ENCODE peak calls at places on chromosomes 11 and 22, in five cellular contexts. One of them, this sample, is unnamed. For H3K4me1 and H3K9me3, the result is how much of the 10 kb centered on the place peaks cover.

GRCh38 chr11:66701432-66702240 is 23.9 kb upstream of the RBM4B start:
- DNase-seq in effector memory CD4-positive, alpha-beta T cell: no peak
- DNase-seq in A673: no peak
- DNase-seq in GM23248: peak
- DNase-seq in naive thymus-derived CD4-positive, alpha-beta T cell: no peak
- DNase-seq in this sample: no peak

GRCh38 chr22:41939981-41940852 is 6.7 kb downstream of the CENPM start:
- DNase-seq in GM23248: no peak
- DNase-seq in A673: peak
- DNase-seq in naive thymus-derived CD4-positive, alpha-beta T cell: peak
- DNase-seq in effector memory CD4-positive, alpha-beta T cell: peak
- DNase-seq in this sample: no peak

GRCh38 chr22:37740455-37741311 is 43.8 kb downstream of the TRIOBP start:
- DNase-seq in A673: no peak
- DNase-seq in naive thymus-derived CD4-positive, alpha-beta T cell: no peak
- DNase-seq in GM23248: no peak
- DNase-seq in effector memory CD4-positive, alpha-beta T cell: no peak
- DNase-seq in this sample: no peak

GRCh38 chr11:67120881-67121710 is 2.0 kb downstream of the KDM2A start:
- DNase-seq in effector memory CD4-positive, alpha-beta T cell: no peak
- DNase-seq in GM23248: peak
- DNase-seq in A673: peak
- DNase-seq in naive thymus-derived CD4-positive, alpha-beta T cell: no peak
- DNase-seq in this sample: peak

GRCh38 chr11:77252555-77253270 is 48.8 kb downstream of the GDPD4 start:
- DNase-seq in naive thymus-derived CD4-positive, alpha-beta T cell: no peak
- DNase-seq in GM23248: no peak
- DNase-seq in effector memory CD4-positive, alpha-beta T cell: no peak
- DNase-seq in A673: no peak
- DNase-seq in this sample: no peak

GRCh38 chr22:44816141-44816540 is 63.8 kb downstream of the ARHGAP8 start:
- DNase-seq in effector memory CD4-positive, alpha-beta T cell: no peak
- DNase-seq in naive thymus-derived CD4-positive, alpha-beta T cell: no peak
- DNase-seq in A673: no peak
- DNase-seq in GM23248: peak
- DNase-seq in this sample: no peak

GRCh38 chr22:19801340-19802000 is 40.9 kb downstream of the TBX1 start:
- DNase-seq in GM23248: peak
- DNase-seq in naive thymus-derived CD4-positive, alpha-beta T cell: no peak
- DNase-seq in A673: no peak
- DNase-seq in effector memory CD4-positive, alpha-beta T cell: no peak
- DNase-seq in this sample: no peak

GRCh38 chr11:66725114-66725513 is 3.9 kb downstream of the SPTBN2 start:
- DNase-seq in GM23248: no peak
- DNase-seq in effector memory CD4-positive, alpha-beta T cell: no peak
- DNase-seq in A673: no peak
- DNase-seq in naive thymus-derived CD4-positive, alpha-beta T cell: no peak
- DNase-seq in this sample: no peak

GRCh38 chr11:114559425-114560310 is at the start of gene NXPE1:
- DNase-seq in GM23248: no peak
- DNase-seq in A673: peak
- DNase-seq in effector memory CD4-positive, alpha-beta T cell: no peak
- DNase-seq in naive thymus-derived CD4-positive, alpha-beta T cell: no peak
- DNase-seq in this sample: no peak

GRCh38 chr22:23113067-23113846 is 28.5 kb downstream of the RSPH14 start:
- DNase-seq in A673: peak
- DNase-seq in GM23248: no peak
- DNase-seq in effector memory CD4-positive, alpha-beta T cell: no peak
- DNase-seq in naive thymus-derived CD4-positive, alpha-beta T cell: no peak
- DNase-seq in this sample: no peak

GRCh38 chr11:72338741-72339140 is 94.8 kb upstream of the PHOX2A start:
- DNase-seq in effector memory CD4-positive, alpha-beta T cell: no peak
- DNase-seq in GM23248: peak
- DNase-seq in A673: no peak
- DNase-seq in naive thymus-derived CD4-positive, alpha-beta T cell: no peak
- DNase-seq in this sample: no peak

GRCh38 chr11:81870066-81870412 is 863.6 kb downstream of the FAM181B start:
- DNase-seq in naive thymus-derived CD4-positive, alpha-beta T cell: no peak
- DNase-seq in A673: no peak
- DNase-seq in GM23248: no peak
- DNase-seq in effector memory CD4-positive, alpha-beta T cell: no peak
- DNase-seq in this sample: no peak

GRCh38 chr11:114061053-114062049 is 1.8 kb downstream of the ZBTB16 start:
- DNase-seq in naive thymus-derived CD4-positive, alpha-beta T cell: no peak
- DNase-seq in GM23248: peak
- DNase-seq in A673: peak
- DNase-seq in effector memory CD4-positive, alpha-beta T cell: no peak
- DNase-seq in this sample: no peak

GRCh38 chr11:848988-849824 is 6.6 kb downstream of the TSPAN4 start:
- DNase-seq in naive thymus-derived CD4-positive, alpha-beta T cell: no peak
- DNase-seq in GM23248: no peak
- DNase-seq in effector memory CD4-positive, alpha-beta T cell: peak
- DNase-seq in A673: peak
- DNase-seq in this sample: no peak

GRCh38 chr22:47739616-47740015 is 977.2 kb downstream of the TBC1D22A start:
- DNase-seq in GM23248: no peak
- DNase-seq in naive thymus-derived CD4-positive, alpha-beta T cell: no peak
- DNase-seq in effector memory CD4-positive, alpha-beta T cell: no peak
- DNase-seq in A673: no peak
- DNase-seq in this sample: no peak

GRCh38 chr11:31487848-31488247 is 21.6 kb downstream of the IMMP1L start:
- DNase-seq in A673: peak
- DNase-seq in naive thymus-derived CD4-positive, alpha-beta T cell: peak
- DNase-seq in effector memory CD4-positive, alpha-beta T cell: no peak
- DNase-seq in GM23248: peak
- DNase-seq in this sample: no peak

GRCh38 chr22:32836286-32836859 is 34.9 kb downstream of the TIMP3 start:
- DNase-seq in effector memory CD4-positive, alpha-beta T cell: no peak
- DNase-seq in GM23248: peak
- DNase-seq in A673: peak
- DNase-seq in naive thymus-derived CD4-positive, alpha-beta T cell: no peak
- DNase-seq in this sample: no peak

GRCh38 chr11:22521226-22521625 is 104.4 kb downstream of the FANCF start:
- DNase-seq in effector memory CD4-positive, alpha-beta T cell: no peak
- DNase-seq in naive thymus-derived CD4-positive, alpha-beta T cell: no peak
- DNase-seq in GM23248: peak
- DNase-seq in A673: peak
- DNase-seq in this sample: no peak

GRCh38 chr11:119713361-119714040 is 15.5 kb downstream of the NECTIN1 start:
- DNase-seq in A673: no peak
- DNase-seq in GM23248: no peak
- DNase-seq in naive thymus-derived CD4-positive, alpha-beta T cell: no peak
- DNase-seq in effector memory CD4-positive, alpha-beta T cell: no peak
- DNase-seq in this sample: no peak

GRCh38 chr11:90722552-90723190 is 499.8 kb upstream of the CHORDC1 start:
- DNase-seq in A673: no peak
- DNase-seq in effector memory CD4-positive, alpha-beta T cell: no peak
- DNase-seq in naive thymus-derived CD4-positive, alpha-beta T cell: no peak
- DNase-seq in GM23248: no peak
- DNase-seq in this sample: no peak

GRCh38 chr11:102912482-102912830 is 37.7 kb upstream of the MMP12 start:
- DNase-seq in naive thymus-derived CD4-positive, alpha-beta T cell: no peak
- DNase-seq in A673: no peak
- DNase-seq in GM23248: no peak
- DNase-seq in effector memory CD4-positive, alpha-beta T cell: no peak
- DNase-seq in this sample: no peak

DNA sequence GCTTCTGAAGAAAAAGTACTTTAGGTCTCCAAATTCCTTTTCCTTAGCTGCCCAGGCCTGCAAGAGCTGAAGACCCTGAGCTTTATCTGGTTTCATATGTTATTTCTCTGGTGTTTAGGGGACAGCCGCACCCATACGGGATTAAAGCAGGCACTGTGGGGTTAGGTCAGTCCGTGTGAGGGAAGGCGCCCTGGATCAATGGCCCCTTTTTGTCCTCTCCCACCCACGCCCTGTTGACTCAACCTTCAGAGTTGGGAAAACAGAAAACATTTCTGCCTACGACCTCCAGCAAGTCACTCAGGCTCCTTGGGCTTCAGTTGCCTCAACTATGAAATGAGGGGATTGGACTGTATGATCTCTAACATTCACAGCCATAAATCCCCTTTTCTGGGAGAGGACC is 55.2 kb upstream of the BARX2 start:
- DNase-seq in effector memory CD4-positive, alpha-beta T cell: no peak
- DNase-seq in GM23248: peak
- DNase-seq in naive thymus-derived CD4-positive, alpha-beta T cell: no peak
- DNase-seq in A673: no peak
- DNase-seq in this sample: no peak
- H3K4me1 ChIP-seq in effector memory CD4-positive, alpha-beta T cell: under half
- H3K4me1 ChIP-seq in GM23248: under half
- H3K4me1 ChIP-seq in naive thymus-derived CD4-positive, alpha-beta T cell: under half
- H3K4me1 ChIP-seq in A673: half or more
- H3K4me1 ChIP-seq in this sample: under half

GRCh38 chr11:17371614-17372013 is 16.8 kb downstream of the KCNJ11 start:
- DNase-seq in A673: peak
- DNase-seq in naive thymus-derived CD4-positive, alpha-beta T cell: no peak
- DNase-seq in effector memory CD4-positive, alpha-beta T cell: no peak
- DNase-seq in GM23248: peak
- DNase-seq in this sample: no peak
- H3K9me3 ChIP-seq in A673: under half
- H3K9me3 ChIP-seq in naive thymus-derived CD4-positive, alpha-beta T cell: under half
- H3K9me3 ChIP-seq in effector memory CD4-positive, alpha-beta T cell: under half
- H3K9me3 ChIP-seq in GM23248: under half
- H3K9me3 ChIP-seq in this sample: under half

GRCh38 chr11:19652976-19653375 is 59.7 kb upstream of the NAV2 start:
- DNase-seq in A673: no peak
- DNase-seq in naive thymus-derived CD4-positive, alpha-beta T cell: no peak
- DNase-seq in effector memory CD4-positive, alpha-beta T cell: no peak
- DNase-seq in GM23248: no peak
- DNase-seq in this sample: no peak

GRCh38 chr11:19650929-19651487 is 61.6 kb upstream of the NAV2 start:
- DNase-seq in A673: no peak
- DNase-seq in effector memory CD4-positive, alpha-beta T cell: no peak
- DNase-seq in GM23248: no peak
- DNase-seq in naive thymus-derived CD4-positive, alpha-beta T cell: no peak
- DNase-seq in this sample: no peak

GRCh38 chr11:19656140-19656541 is 56.5 kb upstream of the NAV2 start:
- DNase-seq in naive thymus-derived CD4-positive, alpha-beta T cell: no peak
- DNase-seq in A673: no peak
- DNase-seq in GM23248: no peak
- DNase-seq in effector memory CD4-positive, alpha-beta T cell: no peak
- DNase-seq in this sample: no peak

GRCh38 chr11:19648321-19648720 is 64.3 kb upstream of the NAV2 start:
- DNase-seq in A673: no peak
- DNase-seq in naive thymus-derived CD4-positive, alpha-beta T cell: no peak
- DNase-seq in effector memory CD4-positive, alpha-beta T cell: no peak
- DNase-seq in GM23248: no peak
- DNase-seq in this sample: no peak

DNA sequence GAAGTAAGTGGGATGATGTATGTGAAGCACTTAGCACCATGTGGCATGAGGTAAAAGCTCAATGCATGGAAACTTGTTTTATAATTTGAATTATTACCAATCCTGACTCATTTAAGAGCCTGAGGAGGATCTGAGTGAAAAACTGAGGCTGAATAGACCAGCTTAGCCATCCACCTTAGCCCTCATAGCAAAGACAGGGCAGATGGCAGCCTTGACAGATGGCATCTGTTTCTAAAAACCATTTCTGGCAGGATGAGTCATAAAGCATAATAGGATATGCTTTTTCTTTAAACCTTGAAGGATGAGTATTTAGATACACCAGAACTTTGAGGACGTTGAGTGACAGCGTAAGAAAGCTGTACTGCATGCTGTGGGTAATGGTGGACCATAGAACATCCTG is 61.0 kb upstream of the NAV2 start:
- DNase-seq in A673: no peak
- DNase-seq in effector memory CD4-positive, alpha-beta T cell: no peak
- DNase-seq in GM23248: no peak
- DNase-seq in naive thymus-derived CD4-positive, alpha-beta T cell: no peak
- DNase-seq in this sample: no peak
- H3K4me1 ChIP-seq in A673: under half
- H3K4me1 ChIP-seq in effector memory CD4-positive, alpha-beta T cell: under half
- H3K4me1 ChIP-seq in GM23248: under half
- H3K4me1 ChIP-seq in naive thymus-derived CD4-positive, alpha-beta T cell: under half
- H3K4me1 ChIP-seq in this sample: under half

GRCh38 chr11:2655320-2655719 is 44.5 kb downstream of the KCNQ1OT1 start:
- DNase-seq in effector memory CD4-positive, alpha-beta T cell: no peak
- DNase-seq in naive thymus-derived CD4-positive, alpha-beta T cell: no peak
- DNase-seq in GM23248: no peak
- DNase-seq in A673: no peak
- DNase-seq in this sample: no peak
- H3K9me3 ChIP-seq in effector memory CD4-positive, alpha-beta T cell: under half
- H3K9me3 ChIP-seq in naive thymus-derived CD4-positive, alpha-beta T cell: under half
- H3K9me3 ChIP-seq in GM23248: under half
- H3K9me3 ChIP-seq in A673: half or more
- H3K9me3 ChIP-seq in this sample: under half

GRCh38 chr11:64851831-64852337 is 7.4 kb upstream of the CDC42BPG start:
- DNase-seq in A673: no peak
- DNase-seq in effector memory CD4-positive, alpha-beta T cell: no peak
- DNase-seq in naive thymus-derived CD4-positive, alpha-beta T cell: no peak
- DNase-seq in GM23248: no peak
- DNase-seq in this sample: no peak
- H3K4me1 ChIP-seq in A673: under half
- H3K4me1 ChIP-seq in effector memory CD4-positive, alpha-beta T cell: half or more
- H3K4me1 ChIP-seq in naive thymus-derived CD4-positive, alpha-beta T cell: half or more
- H3K4me1 ChIP-seq in GM23248: under half
- H3K4me1 ChIP-seq in this sample: half or more

This sample was measured in Panc1.